ENCODE peak calls at places on chromosomes 12 and 14, in seven cellular contexts. One of them, this sample, is unnamed.

GRCh38 chr14:68695326-68695768 is 97.5 kb downstream of the ZFP36L1 start:
- DNase-seq in brain microvascular endothelial cell: peak
- DNase-seq in PC-9: peak
- DNase-seq in midbrain: no peak
- DNase-seq in GM03348: peak
- DNase-seq in H9: no peak
- DNase-seq in LoVo: peak
- DNase-seq in this sample: peak

GRCh38 chr14:76550534-76550933 is 174.6 kb downstream of the ESRRB start:
- DNase-seq in brain microvascular endothelial cell: no peak
- DNase-seq in PC-9: no peak
- DNase-seq in midbrain: no peak
- DNase-seq in GM03348: no peak
- DNase-seq in H9: no peak
- DNase-seq in LoVo: peak
- DNase-seq in this sample: no peak

GRCh38 chr14:92959189-92959531 is 36.2 kb downstream of the CHGA start:
- DNase-seq in brain microvascular endothelial cell: no peak
- DNase-seq in PC-9: no peak
- DNase-seq in midbrain: peak
- DNase-seq in GM03348: no peak
- DNase-seq in H9: no peak
- DNase-seq in LoVo: no peak
- DNase-seq in this sample: no peak

GRCh38 chr12:72057330-72057911 is 118.8 kb downstream of the TPH2 start:
- DNase-seq in brain microvascular endothelial cell: no peak
- DNase-seq in PC-9: peak
- DNase-seq in midbrain: no peak
- DNase-seq in GM03348: no peak
- DNase-seq in H9: no peak
- DNase-seq in LoVo: peak
- DNase-seq in this sample: no peak

GRCh38 chr14:63551338-63551737 is 8.2 kb upstream of the PPP2R5E start:
- DNase-seq in brain microvascular endothelial cell: no peak
- DNase-seq in PC-9: no peak
- DNase-seq in midbrain: no peak
- DNase-seq in GM03348: peak
- DNase-seq in H9: no peak
- DNase-seq in LoVo: no peak
- DNase-seq in this sample: peak

GRCh38 chr12:113831016-113831415 is 135.1 kb downstream of the RBM19 start:
- DNase-seq in brain microvascular endothelial cell: peak
- DNase-seq in PC-9: no peak
- DNase-seq in midbrain: no peak
- DNase-seq in GM03348: no peak
- DNase-seq in H9: no peak
- DNase-seq in LoVo: no peak
- DNase-seq in this sample: no peak

GRCh38 chr12:27754795-27755194 is 25.2 kb upstream of the KLHL42 start:
- DNase-seq in brain microvascular endothelial cell: no peak
- DNase-seq in PC-9: no peak
- DNase-seq in midbrain: no peak
- DNase-seq in GM03348: no peak
- DNase-seq in H9: no peak
- DNase-seq in LoVo: no peak
- DNase-seq in this sample: no peak

GRCh38 chr12:12872139-12872933 is 19.0 kb upstream of the GPRC5A start:
- DNase-seq in brain microvascular endothelial cell: peak
- DNase-seq in PC-9: peak
- DNase-seq in midbrain: no peak
- DNase-seq in GM03348: peak
- DNase-seq in H9: peak
- DNase-seq in LoVo: peak
- DNase-seq in this sample: peak

GRCh38 chr14:33686218-33686617 is 264.7 kb downstream of the EGLN3 start:
- DNase-seq in brain microvascular endothelial cell: peak
- DNase-seq in PC-9: peak
- DNase-seq in midbrain: no peak
- DNase-seq in GM03348: peak
- DNase-seq in H9: no peak
- DNase-seq in LoVo: no peak
- DNase-seq in this sample: peak

GRCh38 chr14:100770605-100771120 is 44.0 kb downstream of the DLK1 start:
- DNase-seq in brain microvascular endothelial cell: no peak
- DNase-seq in PC-9: no peak
- DNase-seq in midbrain: no peak
- DNase-seq in GM03348: no peak
- DNase-seq in H9: peak
- DNase-seq in LoVo: no peak
- DNase-seq in this sample: no peak

GRCh38 chr12:113292091-113292490 is 42.8 kb downstream of the SLC8B1 start:
- DNase-seq in brain microvascular endothelial cell: no peak
- DNase-seq in PC-9: no peak
- DNase-seq in midbrain: no peak
- DNase-seq in GM03348: peak
- DNase-seq in H9: no peak
- DNase-seq in LoVo: no peak
- DNase-seq in this sample: peak

GRCh38 chr12:46372131-46372851 is at the start of gene SLC38A2:
- DNase-seq in brain microvascular endothelial cell: peak
- DNase-seq in PC-9: peak
- DNase-seq in midbrain: peak
- DNase-seq in GM03348: peak
- DNase-seq in H9: peak
- DNase-seq in LoVo: peak
- DNase-seq in this sample: peak

This sample was measured in AG08395.